ENCODE peak calls at places on chromosomes 4 and X, in nine cellular contexts. Y, K, Q, L, D, Z, W, O and P are unnamed samples.
A peak's percentile ranks its signal among the peaks of the same experiment; 100 is the strongest.

GRCh38 chrX:68511255-68511654 is 12.4 kb downstream of the YIPF6 start:
- DNase-seq in Y (peak; percentile 20), K (no peak), Q (peak; percentile 18), L (no peak), D (no peak), Z (peak; percentile 55), W (no peak), O (no peak), P (no peak)

GRCh38 chr4:20219526-20219925 is 32.2 kb upstream of the SLIT2 start:
- DNase-seq in Y (no peak), K (no peak), Q (no peak), L (no peak), D (no peak), Z (no peak), W (no peak), O (no peak), P (no peak)

GRCh38 chrX:91435465-91435864 is 826 bp downstream of the PABPC5 start:
- DNase-seq in Y (no peak), K (peak; percentile 35), Q (no peak), L (no peak), D (no peak), Z (peak; percentile 3), W (no peak), O (no peak), P (no peak)

GRCh38 chr4:123481034-123481433 is 84.4 kb downstream of the SPRY1 start:
- DNase-seq in Y (no peak), K (no peak), Q (no peak), L (no peak), D (no peak), Z (no peak), W (no peak), O (no peak), P (no peak)

GRCh38 chrX:154542723-154543424 is 3.8 kb downstream of the G6PD start:
- DNase-seq in Y (no peak), K (no peak), Q (no peak), L (peak; percentile 35), D (no peak), Z (no peak), W (peak; percentile 66), O (no peak), P (peak; percentile 81)

GRCh38 chr4:106615961-106616360 is 247.4 kb upstream of the GIMD1 start:
- DNase-seq in Y (no peak), K (no peak), Q (no peak), L (no peak), D (no peak), Z (no peak), W (no peak), O (no peak), P (no peak)

GRCh38 chr4:77849278-77849965 is 13.2 kb upstream of the MRPL1 start:
- DNase-seq in Y (no peak), K (no peak), Q (no peak), L (no peak), D (no peak), Z (no peak), W (no peak), O (no peak), P (no peak)

GRCh38 chr4:101346562-101347266 is 612 bp downstream of the PPP3CA start:
- DNase-seq in Y (peak; percentile 62), K (peak; percentile 75), Q (peak; percentile 63), L (peak; percentile 72), D (peak; percentile 36), Z (peak; percentile 74), W (peak; percentile 61), O (peak; percentile 79), P (peak; percentile 85)

GRCh38 chr4:158458271-158458895 is 63.3 kb upstream of the RXFP1 start:
- DNase-seq in Y (no peak), K (no peak), Q (no peak), L (no peak), D (no peak), Z (no peak), W (no peak), O (no peak), P (no peak)

GRCh38 chr4:1293981-1294380 is 4.3 kb downstream of the MAEA start:
- DNase-seq in Y (no peak), K (peak; percentile 70), Q (no peak), L (peak; percentile 56), D (no peak), Z (no peak), W (peak; percentile 74), O (peak; percentile 47), P (no peak)

DNA sequence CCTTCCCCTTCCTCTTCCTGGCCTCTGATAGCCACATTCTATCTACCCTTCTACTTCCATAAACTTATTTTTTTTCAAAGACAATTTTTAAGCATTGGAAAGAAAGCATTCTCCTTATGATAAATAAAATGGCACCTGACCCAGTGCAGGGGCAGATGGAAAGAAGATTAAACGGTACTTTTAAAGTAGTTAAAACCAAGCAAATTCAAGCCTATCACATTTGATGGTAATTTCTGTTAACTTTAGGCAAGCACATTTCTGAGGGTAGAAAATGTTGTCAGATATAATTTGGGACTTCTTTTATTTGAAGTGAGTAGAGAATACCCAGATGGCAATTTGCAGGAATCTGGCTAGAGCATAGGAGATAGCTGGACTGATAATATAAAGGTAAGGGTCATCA is 332.9 kb downstream of the EPHA5 start:
- DNase-seq in Y (no peak), K (no peak), Q (no peak), L (no peak), D (no peak), Z (no peak), W (no peak), O (no peak), P (no peak)
- H3K4me3 ChIP-seq in Y (no peak overlapping the region), K (no peak overlapping the region), Q (no peak overlapping the region), L (no peak overlapping the region), D (no peak overlapping the region), Z (no peak overlapping the region), W (no peak overlapping the region), O (no peak overlapping the region), P (no peak overlapping the region)

GRCh38 chr4:5018096-5018495 is 1.2 kb downstream of the CYTL1 start:
- DNase-seq in Y (no peak), K (no peak), Q (no peak), L (no peak), D (no peak), Z (no peak), W (no peak), O (no peak), P (no peak)
- TF ChIP-seq CTCF in Y (no peak), K (no peak), Q (no peak), L (no peak), D (no peak), Z (peak; percentile 9), W (no peak), O (no peak), P (no peak)

DNA sequence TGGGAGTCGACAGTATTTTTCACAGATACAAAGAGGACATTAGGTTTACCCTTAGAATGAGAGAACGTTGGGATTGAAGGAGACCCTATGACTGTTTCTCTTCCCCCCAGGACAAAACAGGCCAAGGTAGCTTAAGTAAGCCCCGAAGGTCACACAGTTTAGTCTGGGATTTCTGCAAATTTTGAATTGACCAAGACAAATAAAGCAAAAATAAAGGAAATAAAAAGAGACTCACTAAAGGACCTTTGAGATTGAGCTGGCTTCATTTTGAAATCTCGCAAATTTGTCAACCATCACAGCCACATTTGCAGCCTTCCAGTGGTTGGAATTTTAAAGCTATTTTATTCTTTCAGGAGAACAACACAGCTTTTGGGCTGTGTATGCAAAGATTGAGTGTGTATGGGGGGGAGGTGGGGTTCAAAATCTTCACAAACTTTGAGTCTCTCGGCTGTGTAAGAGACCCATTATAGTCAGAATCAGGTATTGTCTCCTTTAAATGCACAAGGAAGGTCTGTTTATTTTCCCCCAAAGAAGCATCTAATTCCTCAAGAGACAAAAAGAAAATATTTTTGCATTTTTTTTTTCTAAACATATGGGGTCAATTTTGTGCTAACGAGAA is 4.2 kb downstream of the TMSB4X start:
- DNase-seq in Y (no peak), K (no peak), Q (no peak), L (no peak), D (no peak), Z (no peak), W (no peak), O (no peak), P (no peak)
- H3K4me3 ChIP-seq in Y (no peak overlapping the region), K (no peak overlapping the region), Q (no peak overlapping the region), L (peak overlapping the region; percentile 99), D (no peak overlapping the region), Z (no peak overlapping the region), W (no peak overlapping the region), O (no peak overlapping the region), P (no peak overlapping the region)

DNA sequence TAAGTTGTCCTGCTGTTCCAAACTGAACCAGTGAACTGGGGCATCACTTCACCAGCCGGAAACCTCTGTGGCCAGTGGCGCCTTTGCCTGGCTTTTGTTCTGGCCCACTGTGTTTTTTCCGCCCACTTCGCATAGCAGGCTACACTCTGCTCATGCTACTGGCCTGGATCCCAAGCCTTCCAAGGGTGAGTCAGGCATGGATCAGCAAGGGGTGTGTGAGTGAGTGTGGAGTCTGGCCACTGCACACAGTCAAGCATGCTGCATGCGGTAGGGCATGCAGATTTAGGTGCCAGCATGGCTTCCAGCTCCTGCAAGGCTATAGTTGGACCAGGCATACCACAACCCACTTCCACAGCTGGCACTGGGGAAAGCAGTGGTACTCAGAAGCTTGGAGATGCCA is 1967.9 kb downstream of the C4orf33 start:
- DNase-seq in Y (no peak), K (no peak), Q (no peak), L (no peak), D (no peak), Z (no peak), W (no peak), O (no peak), P (no peak)
- TF ChIP-seq CTCF in Y (no peak), K (no peak), Q (no peak), L (no peak), D (no peak), Z (no peak), W (no peak), O (no peak), P (no peak)

GRCh38 chr4:4585012-4585670 is 43.3 kb upstream of the STX18 start:
- DNase-seq in Y (no peak), K (no peak), Q (no peak), L (no peak), D (no peak), Z (no peak), W (no peak), O (no peak), P (no peak)
- H3K4me3 ChIP-seq in Y (no peak overlapping the region), K (no peak overlapping the region), Q (no peak overlapping the region), L (no peak overlapping the region), D (no peak overlapping the region), Z (no peak overlapping the region), W (no peak overlapping the region), O (no peak overlapping the region), P (no peak overlapping the region)

GRCh38 chr4:142474398-142475087 is 371.6 kb downstream of the INPP4B start:
- DNase-seq in Y (peak; percentile 53), K (no peak), Q (no peak), L (no peak), D (no peak), Z (no peak), W (no peak), O (no peak), P (no peak)

GRCh38 chr4:142473960-142474338 is 372.2 kb downstream of the INPP4B start:
- DNase-seq in Y (no peak), K (no peak), Q (no peak), L (no peak), D (no peak), Z (no peak), W (no peak), O (no peak), P (no peak)

GRCh38 chr4:142475663-142476062 is 370.4 kb downstream of the INPP4B start:
- DNase-seq in Y (no peak), K (no peak), Q (no peak), L (no peak), D (no peak), Z (no peak), W (no peak), O (no peak), P (no peak)

GRCh38 chr4:142473218-142473959 is 372.7 kb downstream of the INPP4B start:
- DNase-seq in Y (no peak), K (peak; percentile 53), Q (peak; percentile 13), L (peak; percentile 50), D (no peak), Z (no peak), W (no peak), O (peak; percentile 51), P (peak; percentile 59)
- TF ChIP-seq CTCF in Y (no peak), K (no peak), Q (no peak), L (no peak), D (no peak), Z (no peak), W (no peak), O (no peak), P (no peak)